ENCODE peak calls at places on chromosomes 2 and 18, in five cellular contexts. O is WTC11; P is tibial artery; Z is CD8-positive, alpha-beta T cell; J is heart right ventricle. K is an unnamed sample.

GRCh38 chr2:156778916-156779315 is 342.7 kb downstream of the GPD2 start:
- DNase-seq in O (no peak), P (no peak), Z (no peak), J (no peak), K (no peak)

GRCh38 chr2:16413257-16413656 is 252.4 kb downstream of the CYRIA start:
- DNase-seq in O (no peak), P (no peak), Z (no peak), J (peak), K (no peak)

GRCh38 chr2:191013617-191013875 is 425 bp downstream of the STAT1 start:
- DNase-seq in O (no peak), P (no peak), Z (no peak), J (no peak), K (no peak)

GRCh38 chr2:174527959-174528358 is 41.1 kb upstream of the GPR155 start:
- DNase-seq in O (no peak), P (no peak), Z (no peak), J (no peak), K (no peak)

GRCh38 chr2:148582679-148583511 is 61.7 kb upstream of the EPC2 start:
- DNase-seq in O (no peak), P (no peak), Z (no peak), J (no peak), K (no peak)

GRCh38 chr2:33013684-33014110 is 66.9 kb downstream of the LTBP1 start:
- DNase-seq in O (no peak), P (no peak), Z (no peak), J (no peak), K (no peak)

GRCh38 chr2:207480521-207481034 is 49.2 kb upstream of the CREB1 start:
- DNase-seq in O (no peak), P (no peak), Z (no peak), J (no peak), K (no peak)

GRCh38 chr2:226794077-226794670 is 5.4 kb downstream of the IRS1 start:
- DNase-seq in O (no peak), P (no peak), Z (no peak), J (no peak), K (no peak)

GRCh38 chr18:44569391-44570055 is 111.2 kb upstream of the SETBP1 start:
- DNase-seq in O (no peak), P (no peak), Z (no peak), J (no peak), K (no peak)

GRCh38 chr2:231965118-231965517 is 3.6 kb downstream of the DIS3L2 start:
- DNase-seq in O (no peak), P (no peak), Z (no peak), J (no peak), K (no peak)

GRCh38 chr2:240556553-240557100 is 1.2 kb downstream of the ANKMY1 start:
- DNase-seq in O (peak), P (no peak), Z (peak), J (peak), K (peak)

GRCh38 chr18:24014062-24014985 is at the start of gene TTC39C:
- DNase-seq in O (peak), P (peak), Z (peak), J (peak), K (peak)

GRCh38 chr18:33123852-33124251 is 316.7 kb downstream of the CCDC178 start:
- DNase-seq in O (no peak), P (no peak), Z (no peak), J (no peak), K (no peak)

GRCh38 chr2:171244466-171244969 is 83.8 kb upstream of the TLK1 start:
- DNase-seq in O (no peak), P (no peak), Z (no peak), J (no peak), K (no peak)

GRCh38 chr2:118980573-118980972 is 38.6 kb downstream of the MARCO start:
- DNase-seq in O (no peak), P (no peak), Z (no peak), J (no peak), K (no peak)

DNA sequence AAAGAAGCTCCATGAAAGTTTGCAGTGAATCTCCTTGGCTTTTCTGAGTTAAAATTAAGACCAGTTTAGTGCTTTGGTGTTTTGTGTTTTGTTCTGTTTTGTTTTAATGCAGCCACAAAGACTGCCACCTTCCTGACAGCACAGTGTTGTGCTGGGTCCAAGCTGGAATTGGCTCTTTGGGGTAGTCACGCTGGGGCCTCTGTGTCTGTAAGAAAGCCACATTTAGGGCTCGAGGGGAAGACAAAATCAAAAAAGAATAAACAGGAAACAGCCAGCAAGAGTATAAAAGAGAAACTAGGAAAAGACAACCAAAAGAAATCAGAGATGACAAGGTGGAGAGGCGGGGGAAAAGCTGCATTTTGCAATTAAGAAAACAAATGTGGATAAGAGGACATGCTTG is 396.3 kb downstream of the ARHGAP15 start:
- DNase-seq in O (no peak), P (no peak), Z (no peak), J (no peak), K (no peak)
- TF ChIP-seq CTCF in O (no peak), P (no peak), Z (no peak), J (no peak), K (no peak)

GRCh38 chr18:69584429-69584828 is 183.7 kb downstream of the DOK6 start:
- DNase-seq in O (no peak), P (no peak), Z (no peak), J (no peak), K (no peak)

GRCh38 chr18:69590150-69590549 is 189.5 kb downstream of the DOK6 start:
- DNase-seq in O (no peak), P (no peak), Z (no peak), J (no peak), K (no peak)

GRCh38 chr18:69585696-69586095 is 185.0 kb downstream of the DOK6 start:
- DNase-seq in O (no peak), P (no peak), Z (no peak), J (no peak), K (no peak)

GRCh38 chr18:69586581-69586980 is 185.9 kb downstream of the DOK6 start:
- DNase-seq in O (no peak), P (no peak), Z (no peak), J (no peak), K (no peak)

DNA sequence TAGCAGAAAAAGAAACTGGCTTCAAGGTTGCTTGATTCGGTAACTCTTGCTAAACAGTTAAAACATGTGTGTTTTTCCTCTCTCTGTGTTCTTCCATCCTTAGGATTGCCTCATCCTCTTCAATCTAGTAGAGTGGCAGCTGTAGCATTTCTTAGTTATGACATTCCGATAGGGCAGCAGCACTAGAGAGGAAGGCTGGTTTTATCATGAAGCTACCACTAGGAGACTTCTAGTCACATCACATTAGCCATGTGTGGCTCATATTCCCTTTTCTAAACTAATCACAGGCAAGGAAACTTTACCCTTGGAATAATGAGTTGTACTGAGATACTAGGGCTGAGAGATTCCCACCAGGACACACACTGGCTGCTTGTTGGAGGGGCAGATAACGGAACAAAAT is 187.6 kb downstream of the DOK6 start:
- DNase-seq in O (no peak), P (no peak), Z (no peak), J (no peak), K (no peak)
- TF ChIP-seq CTCF in O (no peak), P (no peak), Z (no peak), J (no peak), K (no peak)

DNA sequence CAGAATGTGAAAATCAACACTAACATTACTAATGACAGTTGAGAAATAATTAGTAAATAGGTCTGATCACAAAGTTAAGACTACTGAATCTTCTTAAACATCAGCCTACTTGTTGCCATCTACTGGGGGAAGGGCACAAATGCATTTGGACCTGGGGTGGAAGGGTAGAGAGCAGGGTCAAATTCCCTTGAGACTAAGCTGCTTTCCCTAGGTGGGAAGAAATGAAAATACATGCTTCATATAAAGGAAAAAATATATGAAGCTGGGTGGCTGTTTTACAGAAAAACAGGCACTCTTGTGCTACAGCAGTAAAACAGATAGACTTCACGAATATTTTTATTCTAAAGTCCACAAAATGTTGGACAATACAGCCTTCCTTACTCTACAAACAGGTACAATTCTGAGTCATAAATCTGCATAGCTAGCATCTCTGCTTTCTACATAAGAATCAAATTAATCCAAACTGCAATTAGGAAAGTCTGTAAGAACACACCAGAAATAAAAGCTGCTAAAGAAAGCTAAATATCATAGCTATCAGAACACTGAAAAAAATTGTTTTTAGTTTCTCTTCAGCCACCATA is 10.9 kb downstream of the TRIP12 start:
- DNase-seq in O (no peak), P (no peak), Z (no peak), J (no peak), K (peak)
- TF ChIP-seq CTCF in O (peak), P (no peak), Z (peak), J (peak), K (peak)

GRCh38 chr2:112024246-112024645 is 30.8 kb upstream of the TMEM87B start:
- DNase-seq in O (no peak), P (no peak), Z (no peak), J (no peak), K (no peak)

GRCh38 chr2:112029164-112029563 is 25.9 kb upstream of the TMEM87B start:
- DNase-seq in O (no peak), P (no peak), Z (no peak), J (no peak), K (no peak)

GRCh38 chr2:112024896-112025491 is 30.1 kb upstream of the TMEM87B start:
- DNase-seq in O (no peak), P (no peak), Z (no peak), J (no peak), K (no peak)

GRCh38 chr2:112027767-112028166 is 27.3 kb upstream of the TMEM87B start:
- DNase-seq in O (no peak), P (no peak), Z (no peak), J (no peak), K (no peak)

GRCh38 chr2:112026509-112026908 is 28.6 kb upstream of the TMEM87B start:
- DNase-seq in O (no peak), P (no peak), Z (no peak), J (no peak), K (no peak)
- TF ChIP-seq CTCF in O (no peak), P (no peak), Z (no peak), J (no peak), K (no peak)

GRCh38 chr2:85019121-85019520 is 48.2 kb downstream of the KCMF1 start:
- DNase-seq in O (no peak), P (no peak), Z (no peak), J (no peak), K (no peak)

GRCh38 chr2:85012855-85013254 is 41.9 kb downstream of the KCMF1 start:
- DNase-seq in O (no peak), P (no peak), Z (no peak), J (no peak), K (no peak)

GRCh38 chr2:85015653-85016360 is 44.8 kb downstream of the KCMF1 start:
- DNase-seq in O (no peak), P (no peak), Z (no peak), J (no peak), K (no peak)

GRCh38 chr2:85018049-85018447 is 47.1 kb downstream of the KCMF1 start:
- DNase-seq in O (no peak), P (no peak), Z (no peak), J (no peak), K (no peak)

DNA sequence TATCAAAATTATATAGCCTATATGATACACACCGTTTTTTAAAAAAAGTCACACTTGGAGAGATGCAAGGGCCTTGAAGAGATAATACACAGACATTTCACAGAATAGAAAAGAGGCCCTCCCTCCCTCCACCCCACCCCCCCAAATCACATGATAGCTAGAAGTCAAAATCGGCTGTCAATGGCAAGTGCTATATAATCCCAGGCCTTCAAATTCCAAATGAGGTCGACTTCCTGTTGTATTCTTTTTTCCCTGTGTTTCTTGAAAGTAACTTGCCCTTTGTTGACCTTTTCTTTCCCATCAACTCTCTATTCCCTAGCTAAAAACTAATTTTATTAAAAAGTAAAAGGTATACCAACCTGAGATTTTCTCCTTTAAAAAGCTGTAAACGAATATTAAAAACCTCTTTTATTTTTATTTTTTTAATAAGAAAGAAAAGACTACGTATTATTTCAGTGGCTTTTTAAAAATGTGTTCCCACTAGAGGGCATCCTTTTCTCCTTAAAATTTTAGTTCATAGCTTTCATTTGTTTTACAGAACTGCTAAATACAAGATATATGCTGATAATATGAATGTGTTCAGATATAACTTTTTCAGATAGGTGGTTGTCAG is 46.6 kb downstream of the KCMF1 start:
- DNase-seq in O (no peak), P (no peak), Z (no peak), J (no peak), K (no peak)
- TF ChIP-seq CTCF in O (no peak), P (no peak), Z (peak), J (peak), K (no peak)

DNA sequence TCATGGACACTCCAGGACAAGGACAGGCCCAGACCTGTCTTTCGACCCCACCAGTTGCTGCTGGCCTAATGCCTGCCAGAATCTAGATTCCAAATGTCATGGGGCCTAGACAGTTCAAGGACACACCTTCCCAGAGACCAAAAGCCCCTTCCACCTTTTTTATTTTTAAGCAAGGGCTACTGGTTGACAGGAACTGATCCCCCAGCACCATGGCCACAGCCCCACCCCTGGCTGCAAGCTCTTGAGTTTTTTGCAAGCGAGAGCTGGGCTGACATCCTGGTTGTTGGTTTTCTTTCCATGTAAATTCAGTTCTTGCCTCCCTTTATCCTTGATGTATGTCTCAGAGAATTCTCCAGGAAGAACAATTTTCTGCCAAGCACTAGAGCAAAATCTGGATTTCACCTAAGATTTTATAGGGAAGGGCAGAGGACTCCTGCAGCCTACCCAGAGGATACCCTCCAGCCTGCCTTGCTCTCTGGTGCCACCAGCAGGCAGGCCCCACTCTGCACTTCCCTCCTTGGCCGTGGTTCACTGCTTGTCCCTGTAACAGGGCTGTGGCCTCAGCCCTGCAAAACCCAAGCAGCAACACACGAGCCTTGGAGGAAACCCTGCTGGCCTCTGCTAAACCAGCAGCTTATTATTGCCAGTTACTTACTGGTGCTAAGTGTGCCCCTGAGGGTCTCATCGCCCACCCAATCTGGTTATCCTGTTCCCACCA is 97.7 kb downstream of the TWIST2 start:
- DNase-seq in O (peak), P (peak), Z (no peak), J (peak), K (no peak)
- TF ChIP-seq CTCF in O (peak), P (peak), Z (no peak), J (peak), K (peak)

DNA sequence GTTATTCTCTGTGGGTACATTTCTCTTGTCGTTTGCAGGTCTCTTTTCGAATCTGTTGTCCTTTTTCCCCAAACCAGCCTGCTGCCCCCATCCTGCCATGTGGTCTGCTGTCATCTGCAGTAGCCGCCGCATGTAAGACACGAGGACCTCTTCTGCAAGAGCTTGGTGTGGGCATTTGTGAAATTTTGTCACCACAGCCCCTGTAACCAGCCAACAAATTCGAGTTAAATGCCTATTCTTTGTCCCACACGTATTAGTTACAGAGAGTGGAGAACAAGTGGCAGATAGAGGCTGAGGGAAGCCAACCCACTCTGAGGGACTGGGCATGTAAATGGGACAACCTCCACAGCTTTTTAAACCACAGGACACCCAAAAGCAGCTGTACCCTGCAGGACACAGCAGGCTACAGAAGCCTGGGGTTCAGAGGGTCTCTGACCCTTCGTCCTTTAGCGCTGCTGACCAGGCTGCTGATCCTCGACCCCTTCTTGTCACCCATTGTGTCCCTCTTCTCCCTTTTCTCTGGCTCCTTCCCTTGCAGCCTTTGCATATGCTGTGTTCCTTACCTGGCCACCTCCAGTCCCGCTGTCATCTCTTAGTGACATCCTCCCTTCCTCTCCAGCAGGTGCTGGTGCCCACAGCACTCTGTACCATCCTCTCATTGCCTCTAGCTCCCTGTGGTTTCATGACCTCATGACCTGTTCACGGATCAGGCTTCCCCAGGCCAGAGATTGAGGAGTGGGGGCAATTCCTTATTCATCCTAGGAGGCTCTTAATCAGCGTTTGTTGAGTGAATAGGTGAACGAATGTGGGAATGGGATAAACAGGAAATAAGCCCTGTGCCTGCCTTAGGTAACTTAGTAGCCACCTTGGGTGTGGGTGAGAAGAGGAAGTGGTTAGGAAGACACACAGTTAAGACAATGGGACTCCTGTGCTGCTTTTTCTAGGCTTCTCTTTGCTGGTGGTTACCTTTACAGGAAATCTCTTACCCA is 35.3 kb downstream of the ITGA6 start:
- DNase-seq in O (no peak), P (no peak), Z (peak), J (no peak), K (no peak)
- TF ChIP-seq CTCF in O (peak), P (no peak), Z (peak), J (no peak), K (no peak)

GRCh38 chr18:3379685-3380084 is 70.3 kb upstream of the TGIF1 start:
- DNase-seq in O (no peak), P (no peak), Z (no peak), J (no peak), K (no peak)

GRCh38 chr18:3383381-3383915 is 66.5 kb upstream of the TGIF1 start:
- DNase-seq in O (no peak), P (no peak), Z (no peak), J (no peak), K (no peak)

GRCh38 chr18:3384664-3385189 is 65.2 kb upstream of the TGIF1 start:
- DNase-seq in O (no peak), P (no peak), Z (no peak), J (no peak), K (no peak)

GRCh38 chr18:3380384-3380961 is 69.5 kb upstream of the TGIF1 start:
- DNase-seq in O (no peak), P (no peak), Z (no peak), J (no peak), K (no peak)
- TF ChIP-seq CTCF in O (no peak), P (no peak), Z (peak), J (no peak), K (no peak)

K was measured in GM13976.